ENCODE peak calls at places on chromosomes 1 and 21, in four cellular contexts. Z is K562, L is GM12878, D is HepG2. T is an unnamed sample.

GRCh38 chr1:162284206-162284955 is 92.3 kb downstream of the SPATA46 start:
- DNase-seq in Z (no peak), L (no peak), D (no peak), T (no peak)

GRCh38 chr1:212271823-212272498 is 13.2 kb upstream of the PPP2R5A start:
- DNase-seq in Z (no peak), L (no peak), D (no peak), T (no peak)

GRCh38 chr1:227317541-227318002 is 720 bp downstream of the CDC42BPA start:
- DNase-seq in Z (peak), L (no peak), D (peak), T (peak)

GRCh38 chr1:108692724-108693655 is 880 bp downstream of the PRPF38B start:
- DNase-seq in Z (peak), L (peak), D (peak), T (no peak)

GRCh38 chr1:20698195-20698910 is 19.5 kb downstream of the KIF17 start:
- DNase-seq in Z (no peak), L (no peak), D (peak), T (no peak)

GRCh38 chr1:221279146-221279545 is 399.9 kb downstream of the HLX start:
- DNase-seq in Z (no peak), L (no peak), D (no peak), T (no peak)

GRCh38 chr1:87718241-87718950 is 389.7 kb downstream of the LMO4 start:
- DNase-seq in Z (no peak), L (no peak), D (no peak), T (no peak)

GRCh38 chr21:15706686-15707085 is 23.1 kb upstream of the USP25 start:
- DNase-seq in Z (no peak), L (no peak), D (no peak), T (no peak)

GRCh38 chr1:41622859-41623732 is 138.6 kb upstream of the EDN2 start:
- DNase-seq in Z (no peak), L (peak), D (no peak), T (no peak)

GRCh38 chr1:60227581-60228252 is 154.1 kb upstream of the C1orf87 start:
- DNase-seq in Z (no peak), L (no peak), D (no peak), T (no peak)

GRCh38 chr1:178869114-178869697 is 1.7 kb downstream of the ANGPTL1 start:
- DNase-seq in Z (no peak), L (no peak), D (no peak), T (no peak)

GRCh38 chr1:172041689-172042088 is 200.4 kb downstream of the DNM3 start:
- DNase-seq in Z (no peak), L (no peak), D (no peak), T (no peak)

GRCh38 chr1:241640867-241641542 is 836 bp upstream of the CHML start:
- DNase-seq in Z (no peak), L (no peak), D (peak), T (no peak)

GRCh38 chr1:11893907-11894251 is 32.3 kb downstream of the KIAA2013 start:
- DNase-seq in Z (peak), L (no peak), D (peak), T (peak)

GRCh38 chr1:208161656-208162375 is 82.4 kb downstream of the PLXNA2 start:
- DNase-seq in Z (no peak), L (no peak), D (no peak), T (no peak)

GRCh38 chr1:240169188-240169587 is 77.5 kb downstream of the FMN2 start:
- DNase-seq in Z (no peak), L (no peak), D (no peak), T (no peak)

GRCh38 chr1:61337037-61337436 is 254.7 kb downstream of the NFIA start:
- DNase-seq in Z (no peak), L (no peak), D (peak), T (no peak)

GRCh38 chr1:26155370-26156284 is 3.3 kb upstream of the FAM110D start:
- DNase-seq in Z (no peak), L (no peak), D (no peak), T (no peak)

GRCh38 chr21:18030248-18030647 is 211.1 kb upstream of the C21orf91 start:
- DNase-seq in Z (no peak), L (no peak), D (no peak), T (no peak)

GRCh38 chr1:52469108-52469507 is 64.7 kb downstream of the PRPF38A start:
- DNase-seq in Z (no peak), L (no peak), D (no peak), T (no peak)

GRCh38 chr1:31643976-31644559 is 608 bp downstream of the PEF1 start:
- DNase-seq in Z (no peak), L (no peak), D (no peak), T (no peak)

GRCh38 chr1:45880930-45881329 is 77.5 kb downstream of the MAST2 start:
- DNase-seq in Z (no peak), L (no peak), D (no peak), T (no peak)

GRCh38 chr1:10724052-10724494 is 72.4 kb downstream of the CASZ1 start:
- DNase-seq in Z (no peak), L (no peak), D (no peak), T (no peak)

GRCh38 chr1:35691080-35691479 is 27.6 kb downstream of the C1orf216 start:
- DNase-seq in Z (no peak), L (no peak), D (no peak), T (peak)

GRCh38 chr1:151085953-151086559 is 15.5 kb downstream of the GABPB2 start:
- DNase-seq in Z (no peak), L (no peak), D (no peak), T (no peak)

GRCh38 chr1:13543927-13544556 is 30.2 kb upstream of the LRRC38 start:
- DNase-seq in Z (peak), L (no peak), D (no peak), T (peak)

GRCh38 chr1:201020647-201021332 is 2.7 kb downstream of the KIF21B start:
- DNase-seq in Z (peak), L (no peak), D (no peak), T (peak)

GRCh38 chr21:43762303-43763128 is 13.6 kb downstream of the CSTB start:
- DNase-seq in Z (no peak), L (no peak), D (no peak), T (no peak)

GRCh38 chr1:2594641-2595131 is 8.1 kb downstream of the PRXL2B start:
- DNase-seq in Z (no peak), L (no peak), D (no peak), T (peak)

GRCh38 chr1:235503333-235504121 is 725 bp downstream of the B3GALNT2 start:
- DNase-seq in Z (peak), L (no peak), D (peak), T (peak)
- TF ChIP-seq CREB1 in Z (no peak), L (no peak), D (no peak), T (no peak)

GRCh38 chr1:66269222-66269621 is 264.7 kb upstream of the SGIP1 start:
- DNase-seq in Z (no peak), L (no peak), D (no peak), T (no peak)

GRCh38 chr1:66273674-66274073 is 260.3 kb upstream of the SGIP1 start:
- DNase-seq in Z (no peak), L (no peak), D (no peak), T (no peak)

GRCh38 chr1:66271216-66271903 is 262.6 kb upstream of the SGIP1 start:
- DNase-seq in Z (no peak), L (no peak), D (no peak), T (peak)

GRCh38 chr1:66270122-66270812 is 263.7 kb upstream of the SGIP1 start:
- DNase-seq in Z (no peak), L (no peak), D (no peak), T (no peak)

DNA sequence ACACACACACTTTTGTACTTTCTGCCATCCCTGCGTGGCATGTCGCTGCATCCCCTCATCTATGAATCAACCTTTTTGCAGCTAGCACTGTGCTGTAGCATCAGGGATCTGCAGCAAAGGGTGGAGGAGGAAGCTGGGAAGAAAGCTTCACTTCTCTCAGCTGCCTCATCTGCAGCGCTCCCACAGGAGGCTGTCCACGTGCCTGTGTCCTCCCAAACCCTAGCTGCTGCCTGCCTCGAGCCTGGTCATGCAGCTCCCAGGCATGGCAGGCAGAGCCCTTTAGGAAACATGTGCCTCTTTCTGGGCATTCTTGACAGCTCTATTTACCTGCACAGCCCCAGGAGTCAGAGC is 262.1 kb upstream of the SGIP1 start:
- DNase-seq in Z (no peak), L (no peak), D (no peak), T (no peak)
- TF ChIP-seq ESRRA in Z (no peak), L (no peak), D (no peak), T (no peak)

DNA sequence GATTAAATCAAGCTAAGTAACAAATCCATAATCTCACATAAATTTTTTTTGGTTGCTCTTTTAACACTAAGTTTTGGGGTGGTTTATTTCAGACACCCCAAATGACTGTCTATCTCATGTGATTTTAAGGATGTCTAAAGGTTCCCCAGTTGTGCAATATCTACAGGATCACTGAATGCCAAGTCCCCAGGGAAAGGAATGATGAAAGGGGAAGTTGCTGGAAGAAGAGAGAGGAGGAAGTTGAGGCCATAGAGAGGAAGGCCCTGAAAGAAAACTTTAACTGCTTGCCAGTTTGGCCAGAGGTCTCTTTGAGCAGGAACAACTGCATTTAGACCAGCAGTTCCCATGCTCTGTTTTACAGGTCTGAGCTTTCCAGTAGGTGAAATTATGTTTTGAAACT is 27.5 kb upstream of the SLC19A2 start:
- DNase-seq in Z (no peak), L (no peak), D (no peak), T (no peak)
- TF ChIP-seq CREB1 in Z (no peak), L (no peak), D (no peak), T (no peak)

DNA sequence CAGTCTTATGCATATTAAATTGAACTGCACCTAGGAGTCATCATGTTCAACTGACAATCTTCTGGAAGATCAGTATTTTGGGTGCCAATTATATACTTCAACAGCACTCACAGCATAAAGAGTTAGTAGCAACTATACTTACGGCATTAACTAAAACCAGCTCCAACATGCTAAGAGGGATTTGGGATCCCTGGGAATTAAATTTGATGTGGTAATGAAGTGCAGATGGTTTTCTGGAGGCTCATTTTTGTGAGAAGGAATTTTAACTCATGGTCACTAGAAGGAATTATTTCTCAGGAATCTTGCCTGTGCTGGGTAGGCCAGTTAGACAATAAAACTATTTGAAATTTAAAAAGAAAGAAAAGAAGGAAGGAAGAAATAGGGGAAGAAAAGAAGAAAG is 18.3 kb downstream of the IFI44 start:
- DNase-seq in Z (no peak), L (no peak), D (no peak), T (no peak)
- TF ChIP-seq ESRRA in Z (no peak), L (no peak), D (no peak), T (no peak)

GRCh38 chr1:3611170-3612019 is at the start of gene MEGF6:
- DNase-seq in Z (peak), L (no peak), D (peak), T (peak)
- TF ChIP-seq CREB1 in Z (no peak), L (no peak), D (no peak), T (no peak)

GRCh38 chr1:54814148-54814498 is 13.0 kb upstream of the TTC22 start:
- DNase-seq in Z (no peak), L (no peak), D (no peak), T (no peak)
- TF ChIP-seq ESRRA in Z (no peak), L (no peak), D (no peak), T (no peak)

GRCh38 chr1:24859063-24860010 is 70.7 kb downstream of the RUNX3 start:
- DNase-seq in Z (no peak), L (no peak), D (no peak), T (no peak)

GRCh38 chr1:24862775-24863483 is 67.1 kb downstream of the RUNX3 start:
- DNase-seq in Z (no peak), L (no peak), D (no peak), T (no peak)

GRCh38 chr1:24861821-24862727 is 68.0 kb downstream of the RUNX3 start:
- DNase-seq in Z (no peak), L (no peak), D (no peak), T (no peak)

GRCh38 chr1:24858277-24858676 is 71.8 kb downstream of the RUNX3 start:
- DNase-seq in Z (no peak), L (no peak), D (no peak), T (no peak)

GRCh38 chr1:24860841-24861240 is 69.2 kb downstream of the RUNX3 start:
- DNase-seq in Z (no peak), L (no peak), D (no peak), T (no peak)
- TF ChIP-seq CREB1 in Z (no peak), L (no peak), D (no peak), T (no peak)

DNA sequence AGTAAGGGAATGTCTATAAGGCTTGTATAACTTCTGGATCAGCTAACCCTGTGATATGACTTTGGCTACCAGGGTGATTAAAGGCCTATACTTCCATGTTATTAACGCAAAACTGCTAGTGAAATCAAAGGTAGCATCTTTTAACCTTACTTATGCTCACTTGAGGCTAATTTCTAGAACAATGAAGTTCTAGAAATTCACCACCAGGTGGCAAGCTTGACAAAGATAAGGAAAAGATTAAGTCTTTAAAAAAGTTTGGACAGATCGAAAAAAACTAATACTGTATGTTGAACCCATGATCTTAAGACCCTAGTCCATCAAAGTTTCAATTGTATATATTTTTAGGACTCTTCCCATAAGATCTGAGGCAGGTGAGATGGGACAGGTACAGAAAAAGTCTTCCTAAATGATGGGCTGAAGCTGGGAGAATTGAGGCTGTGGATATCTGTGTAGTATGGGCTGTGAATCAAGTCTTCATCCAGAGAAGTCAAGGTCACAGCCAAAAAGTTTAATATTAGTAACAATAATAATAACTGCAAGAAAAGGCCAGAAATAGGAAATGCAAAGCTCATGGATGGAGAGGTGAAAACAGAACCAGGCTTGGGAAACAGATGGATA is 18.8 kb downstream of the KYAT3 start:
- DNase-seq in Z (no peak), L (no peak), D (peak), T (no peak)
- TF ChIP-seq ESRRA in Z (no peak), L (no peak), D (no peak), T (no peak)

GRCh38 chr1:223856386-223856785 is 10.6 kb upstream of the TP53BP2 start:
- DNase-seq in Z (no peak), L (no peak), D (no peak), T (no peak)
- TF ChIP-seq CREB1 in Z (no peak), L (no peak), D (no peak), T (no peak)

T was measured in WTC11.